ENCODE peak calls at places on chromosomes 5 and 9, in six cellular contexts. Q is PC-3, U is colonic mucosa, I is IMR-90, D is transverse colon, W is kidney. L is an unnamed sample.

GRCh38 chr9:98861881-98862501 is 54.5 kb downstream of the GALNT12 start:
- DNase-seq in I (peak; percentile 83), Q (peak; percentile 93), W (peak; percentile 74), U (no peak), D (no peak), L (peak; percentile 71)

GRCh38 chr5:156929366-156929948 is 33.6 kb downstream of the TIMD4 start:
- DNase-seq in U (no peak), I (no peak), Q (no peak), W (no peak), D (no peak), L (no peak)

GRCh38 chr9:18721267-18722079 is 247.5 kb downstream of the ADAMTSL1 start:
- DNase-seq in W (no peak), Q (no peak), U (no peak), D (no peak), I (no peak), L (no peak)

GRCh38 chr5:73975855-73976254 is 349.9 kb downstream of the ARHGEF28 start:
- DNase-seq in Q (no peak), U (no peak), I (no peak), D (no peak), W (no peak), L (no peak)

GRCh38 chr5:153902026-153902425 is 136.7 kb downstream of the FAM114A2 start:
- DNase-seq in U (no peak), W (no peak), D (no peak), Q (no peak), I (no peak), L (no peak)

GRCh38 chr9:7209990-7210389 is 452.2 kb downstream of the KDM4C start:
- DNase-seq in W (no peak), U (no peak), Q (no peak), D (no peak), I (no peak), L (no peak)

GRCh38 chr5:57887851-57888621 is 405.4 kb upstream of the ACTBL2 start:
- DNase-seq in Q (peak; percentile 69), D (peak; percentile 42), U (peak; percentile 45), W (no peak), I (peak; percentile 69), L (peak; percentile 34)

GRCh38 chr9:90559075-90560073 is 83.2 kb downstream of the DIRAS2 start:
- DNase-seq in Q (no peak), U (no peak), D (no peak), I (no peak), W (no peak), L (no peak)

GRCh38 chr5:78537821-78538220 is 110.8 kb downstream of the LHFPL2 start:
- DNase-seq in U (no peak), Q (peak; percentile 65), D (no peak), W (no peak), I (peak; percentile 68), L (no peak)

GRCh38 chr5:1443991-1444360 is 1.3 kb downstream of the SLC6A3 start:
- DNase-seq in U (no peak), D (no peak), I (no peak), W (peak; percentile 58), Q (no peak), L (no peak)

GRCh38 chr9:26945591-26945990 is 1.5 kb downstream of the PLAA start:
- DNase-seq in D (no peak), U (no peak), I (no peak), W (no peak), Q (no peak), L (no peak)

GRCh38 chr5:175471628-175472027 is 6.7 kb upstream of the SFXN1 start:
- DNase-seq in Q (no peak), I (no peak), D (no peak), W (no peak), U (no peak), L (no peak)

GRCh38 chr9:87875839-87876545 is 6.7 kb upstream of the SPATA31E1 start:
- DNase-seq in Q (no peak), W (no peak), I (no peak), U (peak; percentile 16), D (no peak), L (no peak)

GRCh38 chr5:177301503-177302165 is 1.9 kb downstream of the RAB24 start:
- DNase-seq in W (peak; percentile 88), Q (peak; percentile 99), U (peak; percentile 93), D (peak; percentile 86), I (no peak), L (peak; percentile 92)
- H3K4me3 ChIP-seq in W (no peak overlapping the region), Q (peak overlapping the region; percentile 86), U (peak overlapping the region; percentile 95), D (no peak overlapping the region), I (no peak overlapping the region), L (no peak overlapping the region)

DNA sequence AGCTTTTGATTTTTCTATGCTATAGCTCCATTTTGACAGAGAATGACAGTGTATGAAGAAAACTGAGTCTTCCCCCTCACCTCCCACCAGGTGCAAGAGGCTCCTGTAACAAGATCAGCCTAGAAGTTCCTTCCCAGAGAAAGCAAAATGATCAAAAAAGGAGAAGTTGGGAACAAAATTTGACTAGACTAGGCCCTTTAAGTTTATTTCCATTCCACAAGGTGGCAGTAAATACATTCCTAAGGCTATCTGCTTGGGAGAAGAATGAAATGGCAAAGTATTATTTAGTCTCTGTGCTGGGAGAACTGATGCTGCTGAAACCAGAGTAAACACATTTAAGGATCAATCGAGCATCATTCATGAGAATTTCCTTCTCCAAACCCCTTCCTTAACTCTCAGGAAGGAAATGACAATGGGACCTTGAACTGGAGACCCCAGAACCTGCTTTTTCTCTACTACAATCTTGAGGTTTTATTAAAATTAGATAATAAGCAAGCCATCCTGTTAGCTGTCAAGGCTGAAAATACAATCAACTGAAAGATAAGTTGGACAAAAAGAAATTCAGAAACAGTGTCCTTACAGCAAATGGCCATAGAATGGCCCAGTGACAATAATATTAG is 133.1 kb upstream of the TUT7 start:
- DNase-seq in U (no peak), D (no peak), W (no peak), Q (peak; percentile 44), I (peak; percentile 76), L (no peak)
- TF ChIP-seq CTCF in U (peak; percentile 52), D (peak; percentile 59), W (peak; percentile 76), Q (peak; percentile 65), I (peak; percentile 90), L (no peak)

DNA sequence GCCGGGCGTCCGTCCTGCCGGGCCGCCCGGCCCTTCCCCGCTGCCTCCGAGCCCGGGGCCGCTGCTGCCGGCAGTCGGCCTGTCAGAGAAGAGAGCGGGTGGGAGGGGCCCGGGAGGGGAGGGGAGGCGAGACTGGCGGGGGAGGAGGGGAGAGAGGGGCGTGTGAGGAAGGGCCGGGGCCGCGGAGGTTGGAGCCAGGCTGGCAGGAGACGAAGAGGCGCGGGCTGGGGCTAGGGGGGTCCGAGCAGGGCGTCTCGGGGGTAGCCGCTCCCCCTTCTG is 570 bp downstream of the CREBRF start:
- DNase-seq in D (no peak), U (no peak), Q (no peak), W (no peak), I (no peak), L (no peak)
- H3K4me3 ChIP-seq in D (peak overlapping the region; percentile 89), U (peak overlapping the region; percentile 100), Q (peak overlapping the region; percentile 79), W (peak overlapping the region; percentile 64), I (peak overlapping the region; percentile 62), L (peak overlapping the region; percentile 99)

DNA sequence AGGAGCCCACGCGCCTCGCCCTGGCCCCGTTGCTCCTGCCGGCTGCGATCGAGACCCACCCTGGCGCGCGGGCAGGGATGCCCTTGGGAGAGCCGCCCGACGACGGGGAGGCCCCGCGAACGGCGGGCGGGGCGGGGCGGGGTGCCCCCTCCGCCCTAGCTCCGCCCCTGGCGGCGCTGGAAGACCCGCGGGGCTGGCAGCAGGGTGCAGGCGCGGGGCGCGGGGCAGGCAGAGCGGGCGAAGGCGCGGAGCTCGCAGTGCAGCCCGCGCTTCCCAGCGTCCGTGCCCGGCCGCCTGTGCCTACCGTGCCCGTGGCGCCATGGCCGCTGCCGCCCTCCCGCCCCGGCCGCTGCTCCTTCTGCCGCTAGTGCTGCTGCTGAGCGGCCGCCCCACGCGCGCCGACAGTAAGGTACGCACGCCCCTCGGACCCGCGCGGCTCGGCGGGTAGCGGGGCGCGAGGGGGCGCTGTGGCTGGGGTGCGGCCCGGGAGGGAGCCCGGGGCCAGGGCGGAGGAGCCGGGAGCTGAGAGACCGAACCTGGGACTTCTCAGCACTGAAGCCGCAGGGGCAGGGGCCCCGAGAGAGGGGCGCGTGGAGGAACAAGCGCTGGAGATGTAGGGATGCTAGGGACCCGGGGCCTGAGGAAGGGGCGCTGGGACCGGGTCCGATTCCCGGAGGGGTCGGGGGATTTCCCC is at the start of gene OLFML2A:
- DNase-seq in W (peak; percentile 79), Q (peak; percentile 30), I (no peak), D (peak; percentile 26), U (no peak), L (no peak)
- TF ChIP-seq CTCF in W (no peak), Q (peak; percentile 50), I (peak; percentile 55), D (peak; percentile 31), U (no peak), L (no peak)

GRCh38 chr5:93571111-93571977 is 9.7 kb downstream of the NR2F1-AS1 start:
- DNase-seq in I (no peak), W (no peak), D (no peak), Q (no peak), U (no peak), L (no peak)
- H3K4me3 ChIP-seq in I (no peak overlapping the region), W (peak overlapping the region; percentile 52), D (no peak overlapping the region), Q (no peak overlapping the region), U (no peak overlapping the region), L (no peak overlapping the region)

L was measured in lower leg skin.